ENCODE peak calls at places on chromosome 7, in ten cellular contexts. J, A, U, L, I, O, N, Y, C and E are unnamed samples.

GRCh38 chr7:43586251-43586900 is 3.5 kb downstream of the STK17A start:
- DNase-seq in J (peak), A (no peak), U (no peak), L (no peak), I (no peak), O (no peak), N (no peak), Y (no peak), C (no peak), E (no peak)

GRCh38 chr7:90596745-90597526 is 815 bp downstream of the CDK14 start:
- DNase-seq in J (peak), A (no peak), U (no peak), L (no peak), I (peak), O (peak), N (peak), Y (no peak), C (peak), E (no peak)

GRCh38 chr7:1663857-1664651 is 6.0 kb upstream of the ELFN1 start:
- DNase-seq in J (no peak), A (peak), U (peak), L (no peak), I (no peak), O (no peak), N (no peak), Y (no peak), C (no peak), E (no peak)

GRCh38 chr7:71414490-71414889 is 282.5 kb downstream of the GALNT17 start:
- DNase-seq in J (no peak), A (no peak), U (peak), L (peak), I (no peak), O (no peak), N (no peak), Y (no peak), C (no peak), E (no peak)

GRCh38 chr7:146655928-146656797 is 539.6 kb downstream of the CNTNAP2 start:
- DNase-seq in J (no peak), A (no peak), U (no peak), L (no peak), I (no peak), O (no peak), N (no peak), Y (no peak), C (peak), E (no peak)

GRCh38 chr7:144022169-144022568 is 22.0 kb downstream of the OR6B1 start:
- DNase-seq in J (no peak), A (no peak), U (no peak), L (no peak), I (no peak), O (no peak), N (no peak), Y (no peak), C (no peak), E (no peak)

GRCh38 chr7:41103331-41103730 is 599.6 kb downstream of the INHBA start:
- DNase-seq in J (peak), A (no peak), U (no peak), L (no peak), I (peak), O (no peak), N (peak), Y (no peak), C (no peak), E (no peak)

GRCh38 chr7:33509251-33509650 is 379.9 kb downstream of the BBS9 start:
- DNase-seq in J (no peak), A (no peak), U (no peak), L (no peak), I (no peak), O (no peak), N (no peak), Y (no peak), C (no peak), E (no peak)

GRCh38 chr7:134174797-134175261 is 47.7 kb downstream of the LRGUK start:
- DNase-seq in J (peak), A (no peak), U (no peak), L (no peak), I (peak), O (peak), N (peak), Y (peak), C (peak), E (peak)

GRCh38 chr7:95190515-95190914 is 133.8 kb downstream of the PON1 start:
- DNase-seq in J (peak), A (no peak), U (no peak), L (no peak), I (peak), O (peak), N (no peak), Y (no peak), C (no peak), E (no peak)

GRCh38 chr7:151689196-151689971 is 169.7 kb upstream of the RHEB start:
- DNase-seq in J (peak), A (no peak), U (peak), L (peak), I (no peak), O (no peak), N (no peak), Y (no peak), C (peak), E (no peak)

GRCh38 chr7:45919947-45920542 is 1.0 kb downstream of the IGFBP3 start:
- DNase-seq in J (no peak), A (no peak), U (no peak), L (no peak), I (peak), O (no peak), N (no peak), Y (no peak), C (peak), E (no peak)

GRCh38 chr7:36821617-36822016 is 97.3 kb upstream of the AOAH start:
- DNase-seq in J (no peak), A (no peak), U (no peak), L (no peak), I (no peak), O (no peak), N (no peak), Y (no peak), C (no peak), E (no peak)

GRCh38 chr7:50352282-50352681 is 47.8 kb downstream of the IKZF1 start:
- DNase-seq in J (no peak), A (no peak), U (no peak), L (no peak), I (no peak), O (no peak), N (no peak), Y (no peak), C (no peak), E (no peak)

GRCh38 chr7:7996568-7996967 is 28.0 kb downstream of the GLCCI1 start:
- DNase-seq in J (peak), A (no peak), U (no peak), L (no peak), I (no peak), O (peak), N (peak), Y (no peak), C (peak), E (no peak)

GRCh38 chr7:91193141-91193540 is 71.1 kb upstream of the FZD1 start:
- DNase-seq in J (no peak), A (no peak), U (no peak), L (no peak), I (peak), O (peak), N (no peak), Y (no peak), C (peak), E (no peak)

GRCh38 chr7:117828831-117829230 is 44.4 kb downstream of the CTTNBP2 start:
- DNase-seq in J (no peak), A (no peak), U (no peak), L (no peak), I (no peak), O (peak), N (no peak), Y (no peak), C (no peak), E (no peak)

GRCh38 chr7:55567495-55568070 is 4.7 kb downstream of the VOPP1 start:
- DNase-seq in J (no peak), A (no peak), U (no peak), L (no peak), I (no peak), O (no peak), N (no peak), Y (no peak), C (no peak), E (no peak)

GRCh38 chr7:74097937-74098614 is 14.5 kb downstream of the LIMK1 start:
- DNase-seq in J (peak), A (no peak), U (peak), L (no peak), I (peak), O (peak), N (peak), Y (peak), C (peak), E (peak)

GRCh38 chr7:35454575-35455385 is 200.9 kb upstream of the TBX20 start:
- DNase-seq in J (no peak), A (no peak), U (no peak), L (no peak), I (no peak), O (no peak), N (no peak), Y (no peak), C (no peak), E (no peak)

GRCh38 chr7:90188281-90188680 is 23.3 kb upstream of the STEAP2 start:
- DNase-seq in J (no peak), A (no peak), U (no peak), L (no peak), I (no peak), O (no peak), N (no peak), Y (no peak), C (no peak), E (no peak)

GRCh38 chr7:90720970-90721768 is 125.0 kb downstream of the CDK14 start:
- DNase-seq in J (peak), A (no peak), U (no peak), L (no peak), I (peak), O (peak), N (peak), Y (no peak), C (peak), E (no peak)

GRCh38 chr7:20783131-20783715 is 3.5 kb downstream of the SP8 start:
- DNase-seq in J (no peak), A (no peak), U (no peak), L (no peak), I (no peak), O (no peak), N (no peak), Y (no peak), C (no peak), E (no peak)

GRCh38 chr7:131107343-131108211 is 220.1 kb upstream of the MKLN1 start:
- DNase-seq in J (peak), A (peak), U (peak), L (peak), I (peak), O (peak), N (peak), Y (peak), C (peak), E (no peak)

GRCh38 chr7:142859411-142859810 is 4.5 kb downstream of the EPHB6 start:
- DNase-seq in J (no peak), A (no peak), U (no peak), L (no peak), I (no peak), O (no peak), N (no peak), Y (no peak), C (no peak), E (no peak)

GRCh38 chr7:40493609-40494041 is 358.8 kb downstream of the SUGCT start:
- DNase-seq in J (no peak), A (no peak), U (no peak), L (no peak), I (no peak), O (peak), N (peak), Y (no peak), C (no peak), E (no peak)

GRCh38 chr7:144720139-144720538 is 115.7 kb downstream of the TPK1 start:
- DNase-seq in J (peak), A (no peak), U (no peak), L (no peak), I (no peak), O (peak), N (peak), Y (no peak), C (peak), E (peak)

GRCh38 chr7:2626498-2627117 is 5.2 kb upstream of the TTYH3 start:
- DNase-seq in J (no peak), A (no peak), U (no peak), L (peak), I (peak), O (peak), N (no peak), Y (no peak), C (peak), E (no peak)

DNA sequence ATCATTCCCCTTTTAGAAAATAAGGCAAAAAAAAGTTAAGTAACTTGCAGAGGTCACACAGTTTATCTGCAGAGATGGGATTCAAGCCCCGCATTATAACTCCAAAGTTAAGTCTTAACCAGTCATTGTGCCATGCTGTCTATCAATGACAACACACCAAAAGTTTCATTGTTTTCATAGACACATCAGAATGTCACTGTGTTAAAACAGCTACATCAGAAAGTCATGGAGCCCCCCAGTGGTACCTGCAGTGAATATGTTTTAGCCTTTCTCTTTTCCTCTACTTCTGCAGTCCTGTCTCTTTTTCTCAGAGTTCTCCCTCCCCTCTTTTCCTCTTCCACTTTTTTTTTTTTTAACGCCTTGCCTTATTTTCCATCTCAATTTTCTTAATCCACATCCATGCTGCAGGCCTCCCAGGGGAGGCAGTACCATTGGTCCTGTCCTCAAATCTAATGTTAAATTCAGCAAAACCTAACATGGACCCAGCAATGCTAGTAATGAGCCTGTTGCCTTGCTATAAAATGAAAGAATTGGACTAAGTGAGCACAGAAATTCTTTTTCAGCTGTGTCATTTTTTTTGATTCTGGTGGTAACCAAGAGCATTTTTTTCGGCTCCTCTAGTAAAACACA is 3.8 kb upstream of the NRCAM start:
- DNase-seq in J (peak), A (peak), U (no peak), L (no peak), I (peak), O (peak), N (peak), Y (no peak), C (peak), E (no peak)
- TF ChIP-seq CTCF in J (peak), A (peak), U (no peak), L (peak), I (peak), O (peak), N (peak), Y (peak), C (peak), E (peak)

DNA sequence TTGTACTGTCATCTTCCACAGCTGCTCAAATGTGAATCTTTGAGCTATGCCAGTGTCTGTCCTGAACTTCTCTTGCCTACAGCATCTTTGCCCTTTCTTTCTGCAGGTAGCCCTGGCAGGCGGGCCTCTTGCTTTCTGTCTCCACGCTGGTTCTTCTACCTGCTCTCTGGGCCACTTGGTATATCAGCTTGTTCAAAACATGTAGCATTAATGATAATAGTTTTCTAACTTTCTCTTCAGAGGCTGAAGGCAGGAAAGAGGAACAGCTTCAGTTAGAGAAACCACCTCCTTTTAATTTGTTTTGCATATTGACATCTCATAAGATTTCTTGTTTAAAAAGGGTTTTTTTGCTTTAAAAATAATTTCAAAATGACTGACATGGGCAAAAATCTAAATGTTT is 923 bp upstream of the FGL2 start:
- DNase-seq in J (no peak), A (no peak), U (no peak), L (no peak), I (no peak), O (no peak), N (no peak), Y (no peak), C (no peak), E (no peak)
- H3K4me3 ChIP-seq in J (no peak), A (no peak), U (no peak), L (peak), I (no peak), O (no peak), N (no peak), Y (no peak), C (no peak), E (no peak)

DNA sequence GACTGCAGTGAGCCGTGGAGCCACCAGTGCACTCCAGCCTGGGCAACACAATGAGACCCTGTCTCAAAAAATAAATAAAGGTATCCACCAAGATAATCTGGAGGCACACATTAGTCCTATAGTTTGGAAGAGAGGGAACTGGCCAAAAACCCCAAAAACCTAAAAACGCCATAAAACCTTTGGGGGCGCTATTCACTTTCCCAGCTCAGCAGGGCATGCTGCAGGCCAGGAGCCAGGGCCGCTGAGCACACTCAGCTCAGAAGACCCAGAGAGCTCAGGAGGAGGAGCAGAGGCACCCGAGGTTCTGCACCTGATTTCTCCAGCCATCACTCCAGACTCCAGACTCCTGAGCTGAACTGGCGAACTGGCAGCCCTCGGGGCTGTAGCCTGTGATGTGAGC is 167.2 kb upstream of the IMMP2L start:
- DNase-seq in J (no peak), A (no peak), U (no peak), L (no peak), I (no peak), O (no peak), N (no peak), Y (no peak), C (no peak), E (no peak)
- TF ChIP-seq CTCF in J (no peak), A (no peak), U (no peak), L (no peak), I (no peak), O (no peak), N (peak), Y (no peak), C (no peak), E (no peak)

GRCh38 chr7:158702196-158702595 is 2.4 kb downstream of the NCAPG2 start:
- DNase-seq in J (no peak), A (no peak), U (no peak), L (no peak), I (no peak), O (no peak), N (no peak), Y (no peak), C (no peak), E (no peak)
- H3K4me3 ChIP-seq in J (no peak), A (no peak), U (no peak), L (no peak), I (no peak), O (no peak), N (no peak), Y (no peak), C (no peak), E (no peak)

GRCh38 chr7:116162992-116163391 is 47.3 kb upstream of the TES start:
- DNase-seq in J (no peak), A (no peak), U (no peak), L (no peak), I (no peak), O (no peak), N (no peak), Y (no peak), C (no peak), E (no peak)
- TF ChIP-seq CTCF in J (no peak), A (no peak), U (no peak), L (no peak), I (no peak), O (peak), N (peak), Y (peak), C (no peak), E (peak)

DNA sequence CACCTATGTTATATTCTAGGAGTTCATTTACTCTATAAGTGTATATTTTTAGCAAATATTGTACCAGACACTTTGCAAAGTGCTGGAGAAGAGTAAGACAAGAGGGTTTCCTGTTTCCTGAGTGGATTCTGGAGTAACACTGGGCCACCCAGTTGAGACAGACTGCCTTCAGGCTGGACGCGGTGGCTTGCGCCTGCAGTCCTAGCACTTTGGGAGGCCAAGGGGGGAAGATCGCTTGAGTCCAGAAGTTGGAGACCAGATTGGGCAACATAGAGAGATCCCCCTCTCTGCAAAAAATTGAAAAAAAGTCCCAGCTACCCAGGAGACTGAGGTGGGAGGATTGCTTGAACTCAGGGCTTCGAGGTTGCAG is 772 bp upstream of the ZSCAN25 start:
- DNase-seq in J (no peak), A (no peak), U (peak), L (no peak), I (no peak), O (no peak), N (no peak), Y (no peak), C (no peak), E (no peak)
- H3K4me3 ChIP-seq in J (peak), A (peak), U (peak), L (peak), I (peak), O (peak), N (peak), Y (peak), C (peak), E (peak)

DNA sequence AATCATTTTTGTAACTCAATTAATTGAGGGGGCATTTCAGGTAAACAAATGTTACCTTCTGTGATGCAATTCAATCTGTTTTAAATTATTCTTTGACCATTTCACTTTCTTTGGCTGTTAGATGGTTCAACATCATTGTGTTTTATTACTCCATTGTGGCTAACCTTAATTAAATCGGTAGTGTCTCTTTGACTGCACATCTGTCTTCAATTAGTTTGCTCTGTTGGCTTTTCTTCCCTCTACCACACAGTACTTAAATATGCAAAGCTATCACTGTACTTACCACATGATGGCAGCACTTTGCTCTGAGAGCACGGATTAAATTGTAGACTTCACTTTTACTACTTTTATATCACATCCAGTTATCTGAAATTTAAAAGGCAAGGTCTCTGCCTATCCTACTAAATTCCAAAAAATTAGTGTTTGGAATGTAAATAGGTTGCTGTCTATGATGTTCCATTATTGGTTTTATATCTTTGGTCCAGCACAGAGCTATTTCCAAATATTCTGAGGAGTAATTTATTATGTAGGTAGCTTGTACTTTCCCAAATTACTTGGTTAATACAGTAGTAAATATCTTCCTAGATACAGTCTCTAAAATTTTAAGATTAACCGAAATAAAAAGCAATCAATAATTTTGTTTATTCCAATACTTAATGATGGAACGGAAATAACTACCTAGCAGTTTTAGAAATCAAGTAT is 352.0 kb downstream of the PCLO start:
- DNase-seq in J (peak), A (no peak), U (no peak), L (no peak), I (peak), O (peak), N (peak), Y (peak), C (peak), E (peak)
- TF ChIP-seq CTCF in J (peak), A (no peak), U (no peak), L (peak), I (peak), O (peak), N (peak), Y (peak), C (peak), E (peak)

GRCh38 chr7:129948877-129949291 is 3.9 kb downstream of the UBE2H start:
- DNase-seq in J (peak), A (peak), U (peak), L (peak), I (peak), O (peak), N (peak), Y (peak), C (peak), E (peak)
- H3K4me3 ChIP-seq in J (peak), A (peak), U (peak), L (peak), I (peak), O (peak), N (peak), Y (peak), C (peak), E (peak)